ENCODE peak calls at places on chromosomes 5 and 9, in four cellular contexts. One of them, this sample, is unnamed.

GRCh38 chr9:69272212-69272611 is 52.8 kb upstream of the ENTREP1 start:
- DNase-seq in NCI-H1105 treated with DMSO at 0.1 percent for 48 hours: no peak
- DNase-seq in effector memory CD4-positive, alpha-beta T cell: no peak
- DNase-seq in CD8-positive, alpha-beta T cell: no peak
- DNase-seq in this sample: no peak

GRCh38 chr5:3330442-3330841 is 265.2 kb upstream of the IRX1 start:
- DNase-seq in NCI-H1105 treated with DMSO at 0.1 percent for 48 hours: no peak
- DNase-seq in effector memory CD4-positive, alpha-beta T cell: no peak
- DNase-seq in CD8-positive, alpha-beta T cell: no peak
- DNase-seq in this sample: no peak

GRCh38 chr5:89662499-89662898 is 747.1 kb downstream of the CETN3 start:
- DNase-seq in NCI-H1105 treated with DMSO at 0.1 percent for 48 hours: no peak
- DNase-seq in effector memory CD4-positive, alpha-beta T cell: no peak
- DNase-seq in CD8-positive, alpha-beta T cell: no peak
- DNase-seq in this sample: no peak

GRCh38 chr9:114790521-114790920 is 15.3 kb downstream of the TNFSF15 start:
- DNase-seq in NCI-H1105 treated with DMSO at 0.1 percent for 48 hours: no peak
- DNase-seq in effector memory CD4-positive, alpha-beta T cell: no peak
- DNase-seq in CD8-positive, alpha-beta T cell: no peak
- DNase-seq in this sample: no peak

GRCh38 chr5:61805101-61805500 is 473.0 kb downstream of the ZSWIM6 start:
- DNase-seq in NCI-H1105 treated with DMSO at 0.1 percent for 48 hours: no peak
- DNase-seq in effector memory CD4-positive, alpha-beta T cell: no peak
- DNase-seq in CD8-positive, alpha-beta T cell: no peak
- DNase-seq in this sample: no peak

GRCh38 chr5:52770287-52770939 is 17.3 kb upstream of the ITGA1 start:
- DNase-seq in NCI-H1105 treated with DMSO at 0.1 percent for 48 hours: no peak
- DNase-seq in effector memory CD4-positive, alpha-beta T cell: no peak
- DNase-seq in CD8-positive, alpha-beta T cell: no peak
- DNase-seq in this sample: no peak

GRCh38 chr5:38291355-38291754 is 33.0 kb downstream of the EGFLAM start:
- DNase-seq in NCI-H1105 treated with DMSO at 0.1 percent for 48 hours: peak; percentile 60
- DNase-seq in effector memory CD4-positive, alpha-beta T cell: no peak
- DNase-seq in CD8-positive, alpha-beta T cell: no peak
- DNase-seq in this sample: no peak

GRCh38 chr5:133449181-133449580 is 163.2 kb downstream of the FSTL4 start:
- DNase-seq in NCI-H1105 treated with DMSO at 0.1 percent for 48 hours: no peak
- DNase-seq in effector memory CD4-positive, alpha-beta T cell: no peak
- DNase-seq in CD8-positive, alpha-beta T cell: no peak
- DNase-seq in this sample: no peak

GRCh38 chr9:136409557-136410455 is 608 bp downstream of the ENTR1 start:
- DNase-seq in NCI-H1105 treated with DMSO at 0.1 percent for 48 hours: no peak
- DNase-seq in effector memory CD4-positive, alpha-beta T cell: peak; percentile 11
- DNase-seq in CD8-positive, alpha-beta T cell: peak; percentile 33
- DNase-seq in this sample: no peak

GRCh38 chr9:131889437-131890244 is 149.8 kb upstream of the RAPGEF1 start:
- DNase-seq in NCI-H1105 treated with DMSO at 0.1 percent for 48 hours: no peak
- DNase-seq in effector memory CD4-positive, alpha-beta T cell: no peak
- DNase-seq in CD8-positive, alpha-beta T cell: no peak
- DNase-seq in this sample: no peak

GRCh38 chr5:177319913-177320588 is 8.4 kb upstream of the MXD3 start:
- DNase-seq in NCI-H1105 treated with DMSO at 0.1 percent for 48 hours: no peak
- DNase-seq in effector memory CD4-positive, alpha-beta T cell: no peak
- DNase-seq in CD8-positive, alpha-beta T cell: no peak
- DNase-seq in this sample: no peak

GRCh38 chr5:109859537-109859936 is 169.8 kb downstream of the MAN2A1 start:
- DNase-seq in NCI-H1105 treated with DMSO at 0.1 percent for 48 hours: no peak
- DNase-seq in effector memory CD4-positive, alpha-beta T cell: no peak
- DNase-seq in CD8-positive, alpha-beta T cell: no peak
- DNase-seq in this sample: no peak

GRCh38 chr9:109815366-109815947 is 35.5 kb downstream of the PALM2AKAP2 start:
- DNase-seq in NCI-H1105 treated with DMSO at 0.1 percent for 48 hours: no peak
- DNase-seq in effector memory CD4-positive, alpha-beta T cell: no peak
- DNase-seq in CD8-positive, alpha-beta T cell: no peak
- DNase-seq in this sample: no peak

GRCh38 chr9:130328349-130328801 is 62.8 kb downstream of the HMCN2 start:
- DNase-seq in NCI-H1105 treated with DMSO at 0.1 percent for 48 hours: no peak
- DNase-seq in effector memory CD4-positive, alpha-beta T cell: no peak
- DNase-seq in CD8-positive, alpha-beta T cell: no peak
- DNase-seq in this sample: no peak

This sample was measured in NK-92 treated with Interleukin-12 subunit alpha and Interleukin-12 subunit beta, amount 100 ng/mL, for 24 hours.